ENCODE peak calls at places on chromosomes 1 and 21, in five cellular contexts. L is mesendoderm, F is K562, E is mesenchymal stem cell, X is neural progenitor cell. U is an unnamed sample.

GRCh38 chr1:214525535-214526019 is 25.8 kb downstream of the PTPN14 start:
- DNase-seq in L (no peak), F (no peak), E (peak; percentile 55), X (no peak), U (no peak)

GRCh38 chr1:55065649-55066048 is 26.3 kb downstream of the PCSK9 start:
- DNase-seq in L (no peak), F (no peak), E (no peak), X (no peak), U (no peak)

GRCh38 chr1:1119272-1119890 is 3.5 kb upstream of the C1orf159 start:
- DNase-seq in L (no peak), F (no peak), E (no peak), X (no peak), U (no peak)

GRCh38 chr1:145849356-145850165 is 4.1 kb downstream of the NUDT17 start:
- DNase-seq in L (peak; percentile 50), F (peak; percentile 49), E (peak; percentile 77), X (peak; percentile 20), U (peak; percentile 55)

GRCh38 chr1:107477233-107477632 is 336.4 kb downstream of the NTNG1 start:
- DNase-seq in L (peak; percentile 30), F (peak; percentile 26), E (no peak), X (no peak), U (peak; percentile 82)

GRCh38 chr1:161858271-161858670 is 92.2 kb downstream of the ATF6 start:
- DNase-seq in L (no peak), F (no peak), E (no peak), X (no peak), U (no peak)

GRCh38 chr1:151237678-151238466 is 16.7 kb upstream of the PSMD4 start:
- DNase-seq in L (no peak), F (no peak), E (no peak), X (no peak), U (no peak)

GRCh38 chr1:115457295-115457694 is 119.2 kb upstream of the NGF start:
- DNase-seq in L (no peak), F (no peak), E (no peak), X (no peak), U (no peak)

GRCh38 chr1:199687321-199687720 is 340.2 kb upstream of the NR5A2 start:
- DNase-seq in L (peak; percentile 15), F (no peak), E (peak; percentile 58), X (no peak), U (peak; percentile 63)

GRCh38 chr21:37146320-37147225 is 73.5 kb downstream of the TTC3 start:
- DNase-seq in L (no peak), F (no peak), E (peak; percentile 76), X (no peak), U (no peak)

GRCh38 chr21:25639167-25639921 is at the start of gene JAM2:
- DNase-seq in L (peak; percentile 68), F (no peak), E (peak; percentile 35), X (peak; percentile 75), U (peak; percentile 90)

GRCh38 chr1:27588256-27589232 is 15.4 kb downstream of the AHDC1 start:
- DNase-seq in L (no peak), F (no peak), E (peak; percentile 53), X (no peak), U (no peak)

GRCh38 chr1:8670371-8670818 is 147.0 kb downstream of the RERE start:
- DNase-seq in L (peak; percentile 86), F (no peak), E (peak; percentile 69), X (no peak), U (no peak)

GRCh38 chr1:3863231-3863935 is 6.1 kb downstream of the DFFB start:
- DNase-seq in L (no peak), F (no peak), E (no peak), X (no peak), U (no peak)

GRCh38 chr1:213982814-213983588 is 4.8 kb upstream of the PROX1 start:
- DNase-seq in L (peak; percentile 84), F (no peak), E (no peak), X (peak; percentile 89), U (peak; percentile 91)

GRCh38 chr1:103087261-103087660 is 21.1 kb downstream of the COL11A1 start:
- DNase-seq in L (no peak), F (no peak), E (no peak), X (no peak), U (no peak)

GRCh38 chr21:23963454-23963853 is 1643.8 kb downstream of the MRPL39 start:
- DNase-seq in L (no peak), F (no peak), E (no peak), X (no peak), U (no peak)

GRCh38 chr1:44999232-44999631 is 11.9 kb downstream of the HECTD3 start:
- DNase-seq in L (no peak), F (no peak), E (no peak), X (no peak), U (no peak)

GRCh38 chr21:46121286-46122221 is 23.6 kb downstream of the COL6A2 start:
- DNase-seq in L (no peak), F (no peak), E (no peak), X (no peak), U (peak; percentile 40)

GRCh38 chr1:11595287-11595686 is 58.9 kb downstream of the FBXO2 start:
- DNase-seq in L (no peak), F (no peak), E (no peak), X (no peak), U (no peak)

GRCh38 chr1:110035236-110035752 is 870 bp downstream of the STRIP1 start:
- DNase-seq in L (no peak), F (no peak), E (no peak), X (no peak), U (no peak)

GRCh38 chr1:111739222-111739983 is at the start of gene INKA2:
- DNase-seq in L (peak; percentile 92), F (peak; percentile 99), E (peak; percentile 93), X (peak; percentile 95), U (peak; percentile 97)

GRCh38 chr1:192477630-192478029 is 97.9 kb upstream of the RGS1 start:
- DNase-seq in L (peak; percentile 24), F (no peak), E (peak; percentile 65), X (no peak), U (no peak)

GRCh38 chr1:200372095-200372884 is 37.5 kb downstream of the ZNF281 start:
- DNase-seq in L (peak; percentile 79), F (no peak), E (peak; percentile 83), X (no peak), U (peak; percentile 69)

GRCh38 chr1:34781071-34781843 is at the start of gene GJB3:
- DNase-seq in L (peak; percentile 19), F (peak; percentile 38), E (no peak), X (peak; percentile 54), U (peak; percentile 81)

GRCh38 chr21:32549454-32549853 is 35.9 kb downstream of the TCP10L start:
- DNase-seq in L (no peak), F (no peak), E (no peak), X (no peak), U (no peak)

GRCh38 chr1:31376374-31377134 is 3.7 kb upstream of the FABP3 start:
- DNase-seq in L (peak; percentile 89), F (peak; percentile 56), E (peak; percentile 96), X (peak; percentile 63), U (peak; percentile 82)

GRCh38 chr1:186139706-186140105 is 235.3 kb downstream of the TPR start:
- DNase-seq in L (no peak), F (no peak), E (no peak), X (no peak), U (no peak)
- H3K9ac ChIP-seq in L (no peak overlapping the region), F (no peak overlapping the region), E (peak overlapping the region; percentile 75), X (no peak overlapping the region), U (no peak overlapping the region)

DNA sequence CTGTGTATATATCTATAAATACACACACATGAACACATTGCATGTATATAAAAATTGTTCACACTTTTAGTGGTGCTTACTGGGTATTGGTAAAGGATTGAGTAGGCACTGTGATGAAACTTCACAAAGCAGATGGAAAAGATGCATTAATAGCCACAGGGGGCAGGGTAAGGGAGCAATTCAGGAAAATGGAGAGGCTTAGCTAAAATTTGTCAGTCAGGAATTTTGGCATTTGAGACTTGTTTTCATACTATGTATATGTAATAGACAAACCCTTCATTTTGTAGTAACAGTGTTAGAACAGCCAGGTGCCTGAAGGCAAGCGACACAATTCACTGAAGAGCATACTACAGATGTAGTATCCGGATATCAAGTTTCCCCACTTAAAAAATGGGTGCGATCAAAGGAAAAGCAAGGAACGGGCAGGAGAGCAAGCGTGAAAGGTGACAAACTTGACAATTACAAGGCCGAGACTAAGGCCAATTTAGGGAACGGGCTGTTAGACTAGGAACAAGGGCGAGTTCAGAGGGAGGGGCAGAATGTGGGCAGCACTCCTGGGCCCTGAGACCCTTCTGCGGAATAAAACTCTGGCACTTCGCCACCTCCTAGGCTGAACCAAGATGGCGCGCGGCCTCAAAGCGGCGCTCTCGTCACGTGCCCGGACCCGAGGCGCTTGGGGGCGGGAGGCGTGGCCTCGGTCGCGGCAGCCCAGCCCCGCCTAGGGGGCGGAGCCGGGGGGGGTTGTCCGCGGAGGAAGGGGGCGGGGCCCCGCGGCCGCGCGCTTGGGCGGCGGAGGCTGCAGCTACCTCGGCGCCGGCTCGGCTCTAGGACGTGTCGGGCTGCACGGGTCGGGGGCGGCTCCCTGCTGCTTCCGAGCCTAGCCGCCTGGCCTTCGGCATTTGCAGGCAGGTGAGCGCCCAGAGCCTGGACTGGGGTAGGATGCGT is at the start of gene PPFIA4:
- DNase-seq in L (peak; percentile 94), F (peak; percentile 100), E (peak; percentile 74), X (peak; percentile 95), U (peak; percentile 97)
- H3K27ac ChIP-seq in L (no peak within 1 kb of the TSS), F (peak within 1 kb of the TSS; percentile 72), E (no peak within 1 kb of the TSS), X (no peak within 1 kb of the TSS), U (no peak within 1 kb of the TSS)

DNA sequence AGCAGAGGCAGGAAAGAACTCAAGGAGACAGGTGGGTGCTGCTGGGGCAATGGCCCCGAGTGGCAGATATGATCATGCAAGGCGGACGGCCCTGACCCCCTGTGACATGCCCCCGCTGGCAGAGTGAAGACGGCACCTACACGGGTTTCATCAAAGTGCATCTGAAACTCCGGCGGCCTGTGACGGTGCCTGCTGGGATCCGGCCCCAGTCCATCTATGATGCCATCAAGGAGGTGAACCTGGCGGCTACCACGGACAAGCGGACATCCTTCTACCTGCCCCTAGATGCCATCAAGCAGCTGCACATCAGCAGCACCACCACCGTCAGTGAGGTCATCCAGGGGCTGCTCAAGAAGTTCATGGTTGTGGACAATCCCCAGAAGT is 28.0 kb downstream of the EIF2D start:
- DNase-seq in L (no peak), F (no peak), E (no peak), X (no peak), U (no peak)
- H3K4me1 ChIP-seq in L (no peaks in the 10 kb centered on the region), F (peaks cover 20% of the 10 kb centered on the region), E (peaks cover 7% of the 10 kb centered on the region), X (peaks cover 9% of the 10 kb centered on the region), U (no peaks in the 10 kb centered on the region)

GRCh38 chr1:160813215-160813614 is 17.2 kb downstream of the LY9 start:
- DNase-seq in L (peak; percentile 63), F (peak; percentile 36), E (no peak), X (no peak), U (no peak)

GRCh38 chr1:160814316-160814715 is 18.3 kb downstream of the LY9 start:
- DNase-seq in L (no peak), F (no peak), E (no peak), X (no peak), U (no peak)

GRCh38 chr1:160808289-160808688 is 12.3 kb downstream of the LY9 start:
- DNase-seq in L (no peak), F (no peak), E (no peak), X (no peak), U (no peak)

GRCh38 chr1:160810486-160810885 is 14.5 kb downstream of the LY9 start:
- DNase-seq in L (peak; percentile 44), F (no peak), E (no peak), X (no peak), U (no peak)

GRCh38 chr1:160811147-160811546 is 15.2 kb downstream of the LY9 start:
- DNase-seq in L (no peak), F (no peak), E (no peak), X (no peak), U (no peak)
- H3K9ac ChIP-seq in L (no peak overlapping the region), F (no peak overlapping the region), E (no peak overlapping the region), X (no peak overlapping the region), U (no peak overlapping the region)

GRCh38 chr1:160087118-160087662 is 5.9 kb downstream of the KCNJ9 start:
- DNase-seq in L (no peak), F (no peak), E (no peak), X (no peak), U (no peak)
- H3K27ac ChIP-seq in L (no peak overlapping the region), F (no peak overlapping the region), E (no peak overlapping the region), X (no peak overlapping the region), U (no peak overlapping the region)